ENCODE peak calls at places on chromosomes 5 and 9, in five cellular contexts. A, H, U, T and M are unnamed samples.

GRCh38 chr5:55855509-55855908 is 4.4 kb downstream of the IL31RA start:
- DNase-seq in T (no peak), A (no peak), U (peak; percentile 16), H (no peak), M (no peak)

GRCh38 chr5:107513337-107514125 is 157.2 kb downstream of the EFNA5 start:
- DNase-seq in A (no peak), U (no peak), T (no peak), H (no peak), M (no peak)

GRCh38 chr9:77756449-77756848 is 108.3 kb upstream of the GNA14 start:
- DNase-seq in U (peak; percentile 17), A (no peak), T (no peak), H (no peak), M (no peak)

GRCh38 chr5:180291234-180291940 is 496 bp downstream of the MAPK9 start:
- DNase-seq in H (peak; percentile 40), U (no peak), A (peak; percentile 43), T (no peak), M (no peak)

GRCh38 chr5:10701567-10702039 is 59.4 kb downstream of the DAP start:
- DNase-seq in T (no peak), H (no peak), U (peak; percentile 71), A (peak; percentile 39), M (no peak)

GRCh38 chr5:23013395-23013994 is 160.4 kb upstream of the CDH12 start:
- DNase-seq in U (no peak), H (no peak), A (no peak), T (no peak), M (no peak)

GRCh38 chr9:134661299-134661698 is 19.7 kb downstream of the COL5A1 start:
- DNase-seq in T (no peak), U (no peak), A (no peak), H (no peak), M (no peak)

GRCh38 chr5:170357853-170358497 is 31.2 kb downstream of the KCNMB1 start:
- DNase-seq in U (no peak), H (peak; percentile 26), A (no peak), T (peak; percentile 64), M (no peak)

GRCh38 chr5:22846686-22847085 is 6.5 kb downstream of the CDH12 start:
- DNase-seq in H (no peak), U (no peak), T (no peak), A (no peak), M (no peak)

GRCh38 chr9:96126321-96126881 is 175.6 kb downstream of the HSD17B3 start:
- DNase-seq in U (no peak), H (no peak), T (no peak), A (no peak), M (no peak)

GRCh38 chr9:6247266-6247665 is 31.7 kb downstream of the IL33 start:
- DNase-seq in A (no peak), H (no peak), U (no peak), T (no peak), M (no peak)

GRCh38 chr5:143119301-143119769 is 284.2 kb downstream of the NR3C1 start:
- DNase-seq in A (no peak), H (no peak), U (peak; percentile 35), T (no peak), M (no peak)

GRCh38 chr9:83431470-83432060 is 106.6 kb downstream of the FRMD3 start:
- DNase-seq in U (no peak), T (peak; percentile 18), H (peak; percentile 80), A (peak; percentile 55), M (peak; percentile 94)

GRCh38 chr5:125597338-125597737 is 825.9 kb upstream of the GRAMD2B start:
- DNase-seq in H (no peak), T (no peak), A (no peak), U (peak; percentile 74), M (no peak)

GRCh38 chr5:129461816-129462396 is 1.8 kb downstream of the ADAMTS19 start:
- DNase-seq in H (no peak), A (no peak), U (no peak), T (no peak), M (no peak)

GRCh38 chr5:26236936-26237335 is 801.5 kb downstream of the CDH9 start:
- DNase-seq in H (no peak), T (no peak), U (no peak), A (no peak), M (no peak)

GRCh38 chr9:127661342-127661741 is 45.4 kb upstream of the CFAP157 start:
- DNase-seq in A (no peak), H (no peak), T (no peak), U (no peak), M (no peak)

GRCh38 chr5:197892-198489 is 6.7 kb downstream of the LRRC14B start:
- DNase-seq in H (no peak), U (no peak), A (no peak), T (no peak), M (no peak)

GRCh38 chr5:10275460-10275859 is 25.4 kb downstream of the CCT5 start:
- DNase-seq in T (no peak), A (no peak), U (no peak), H (no peak), M (no peak)

GRCh38 chr5:124394700-124395099 is 351.7 kb downstream of the ZNF608 start:
- DNase-seq in U (no peak), A (no peak), H (no peak), T (no peak), M (no peak)

GRCh38 chr5:75716715-75717081 is 539 bp downstream of the POC5 start:
- DNase-seq in U (no peak), A (peak; percentile 13), H (no peak), T (no peak), M (no peak)

GRCh38 chr5:117242028-117242427 is 667.4 kb upstream of the SEMA6A start:
- DNase-seq in A (no peak), T (no peak), H (no peak), U (no peak), M (no peak)

GRCh38 chr9:116335392-116335791 is 181.8 kb downstream of the PAPPA start:
- DNase-seq in U (no peak), T (no peak), A (no peak), H (no peak), M (no peak)

GRCh38 chr9:20689833-20690232 is 5.8 kb downstream of the FOCAD start:
- DNase-seq in T (no peak), U (no peak), H (no peak), A (no peak), M (no peak)

GRCh38 chr5:139147743-139148079 is 50.5 kb downstream of the SIL1 start:
- DNase-seq in A (peak; percentile 75), U (peak; percentile 54), T (peak; percentile 52), H (peak; percentile 86), M (peak; percentile 85)

GRCh38 chr9:99828417-99829176 is 6.9 kb downstream of the NR4A3 start:
- DNase-seq in U (no peak), A (no peak), T (peak; percentile 25), H (no peak), M (no peak)

GRCh38 chr9:136789523-136789937 is 1.6 kb upstream of the TMEM141 start:
- DNase-seq in U (no peak), T (no peak), H (no peak), A (no peak), M (no peak)

GRCh38 chr9:3436629-3437028 is 89.2 kb downstream of the RFX3 start:
- DNase-seq in A (no peak), T (no peak), U (peak; percentile 58), H (no peak), M (no peak)

GRCh38 chr5:60652206-60652605 is 47.8 kb downstream of the DEPDC1B start:
- DNase-seq in H (no peak), T (no peak), U (peak; percentile 94), A (no peak), M (no peak)

GRCh38 chr9:130635721-130636647 is 28.4 kb upstream of the PRDM12 start:
- DNase-seq in U (no peak), A (no peak), H (no peak), T (no peak), M (no peak)

GRCh38 chr9:135879619-135880018 is 27.7 kb downstream of the CAMSAP1 start:
- DNase-seq in T (no peak), A (no peak), H (no peak), U (no peak), M (no peak)

DNA sequence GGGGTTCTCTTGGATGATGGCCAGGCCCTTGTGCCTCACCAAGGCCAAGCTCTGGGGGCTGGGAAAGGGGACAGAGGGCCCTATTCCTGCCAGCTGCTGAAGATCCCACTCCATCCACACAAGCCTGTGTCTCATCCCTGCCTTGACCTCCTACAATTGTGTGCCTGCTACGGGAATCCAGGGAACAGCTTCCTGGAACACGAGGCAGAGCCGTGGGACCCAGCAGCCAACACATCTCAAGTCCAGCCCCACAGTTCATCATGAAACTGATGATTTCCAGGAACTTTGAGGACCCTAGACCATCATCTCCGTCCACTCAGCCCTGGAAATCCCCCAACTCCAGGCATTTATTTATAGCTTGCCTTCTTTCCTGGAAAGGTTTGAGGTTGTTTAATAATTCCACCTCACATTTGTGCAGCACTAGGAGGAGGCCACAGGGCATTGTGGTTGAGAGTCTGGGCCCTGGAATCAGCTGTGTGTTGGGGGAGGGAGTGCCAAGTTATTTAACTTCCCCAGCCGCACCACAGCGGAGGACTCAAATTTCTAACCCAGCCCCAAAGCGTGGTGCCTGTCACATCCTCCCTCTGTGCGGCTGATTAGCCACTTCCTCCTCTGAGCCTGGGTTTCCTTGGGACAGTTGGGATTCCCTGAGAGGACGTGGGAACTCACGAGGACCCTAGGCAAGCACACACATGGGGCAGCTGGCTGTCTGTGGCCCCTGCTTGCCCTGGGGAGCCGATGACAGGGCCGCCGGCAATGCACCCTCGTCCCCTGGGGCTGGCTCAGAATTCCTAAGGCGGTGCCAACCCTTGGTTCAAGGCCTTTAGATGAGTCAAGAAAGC is 58.2 kb upstream of the GGTA1 start:
- DNase-seq in H (peak; percentile 60), A (peak; percentile 36), U (peak; percentile 92), T (peak; percentile 79), M (no peak)
- H3K4me3 ChIP-seq in H (no peak overlapping the region), A (no peak overlapping the region), U (no peak overlapping the region), T (peak overlapping the region; percentile 22), M (no peak overlapping the region)

GRCh38 chr5:20231040-20231439 is 243.0 kb upstream of the CDH18 start:
- DNase-seq in H (no peak), U (peak; percentile 0), T (no peak), A (no peak), M (no peak)
- TF ChIP-seq CTCF in H (no peak), U (peak; percentile 18), T (no peak), A (no peak), M (no peak)

GRCh38 chr5:6715271-6715670 is 2.0 kb downstream of the TENT4A start:
- DNase-seq in H (no peak), A (no peak), T (no peak), U (no peak), M (no peak)
- H3K4me3 ChIP-seq in H (no peak overlapping the region), A (peak overlapping the region; percentile 66), T (peak overlapping the region; percentile 81), U (peak overlapping the region; percentile 89), M (peak overlapping the region; percentile 72)

DNA sequence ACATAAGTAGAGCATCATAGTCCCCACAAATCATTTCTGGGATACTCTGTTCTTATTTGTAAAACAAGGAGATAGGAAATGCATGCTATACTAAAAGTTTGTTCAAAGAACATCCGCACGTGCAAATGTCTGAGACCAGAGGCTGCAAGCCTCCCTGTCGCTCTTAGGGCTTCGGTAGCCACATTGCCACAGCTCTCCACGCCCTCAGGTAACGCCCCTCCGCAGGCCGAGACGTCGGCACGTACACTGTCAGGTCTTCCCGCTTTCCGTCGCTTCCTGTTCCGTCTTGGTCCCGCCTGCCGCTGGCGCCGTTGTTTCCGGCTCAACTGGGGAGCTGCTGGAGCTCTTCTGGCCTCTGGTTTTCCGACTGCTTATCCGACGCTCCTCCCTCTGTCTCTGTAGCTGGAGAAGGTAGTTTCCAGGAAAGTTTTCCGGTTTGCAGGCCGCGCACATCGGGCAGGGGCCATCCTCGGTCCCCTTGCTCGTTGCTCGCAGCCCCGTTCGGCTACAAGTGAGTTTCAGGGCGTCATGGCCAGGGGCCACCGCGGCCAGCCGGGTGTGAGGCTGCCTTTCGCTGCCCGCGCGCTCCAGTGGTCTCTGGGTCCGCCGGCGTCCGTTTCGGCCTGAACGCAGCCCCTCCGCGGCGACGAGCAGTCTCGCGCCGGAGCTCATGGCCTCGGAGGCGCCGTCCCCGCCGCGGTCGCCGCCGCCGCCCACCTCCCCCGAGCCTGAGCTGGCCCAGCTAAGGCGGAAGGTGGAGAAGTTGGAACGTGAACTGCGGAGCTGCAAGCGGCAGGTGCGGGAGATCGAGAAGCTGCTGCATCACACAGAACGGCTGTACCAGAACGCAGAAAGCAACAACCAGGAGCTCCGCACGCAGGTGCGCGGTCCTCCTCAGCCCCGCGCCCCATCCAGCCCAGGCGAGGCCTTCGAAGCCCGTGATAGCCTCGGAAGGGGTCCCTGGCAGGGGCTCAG is at the start of gene AGGF1:
- DNase-seq in U (peak; percentile 92), A (peak; percentile 93), H (peak; percentile 92), T (peak; percentile 92), M (peak; percentile 90)
- TF ChIP-seq CTCF in U (no peak), A (no peak), H (no peak), T (no peak), M (no peak)